ENCODE peak calls at places on chromosomes 7 and 10, in seven cellular contexts. U is HCT116, F is GM23338, A is GM12878, Q is H1, I is breast epithelium, S is spleen. M is an unnamed sample.

GRCh38 chr10:82768040-82768439 is 893.0 kb downstream of the NRG3 start:
- DNase-seq in F (no peak), Q (no peak), I (no peak), U (no peak), S (no peak), A (no peak), M (no peak)

GRCh38 chr7:6172331-6173295 is 99.8 kb downstream of the CYTH3 start:
- DNase-seq in Q (no peak), A (no peak), I (no peak), U (no peak), S (no peak), F (no peak), M (no peak)

GRCh38 chr10:48517911-48518321 is 87.0 kb downstream of the ARHGAP22 start:
- DNase-seq in U (no peak), F (no peak), I (no peak), S (peak), Q (no peak), A (no peak), M (no peak)

GRCh38 chr7:44100458-44101303 is 3.5 kb upstream of the AEBP1 start:
- DNase-seq in I (no peak), Q (no peak), U (no peak), F (no peak), A (no peak), S (peak), M (no peak)

GRCh38 chr10:47165711-47166404 is 134.1 kb upstream of the GDF10 start:
- DNase-seq in Q (no peak), U (no peak), A (no peak), I (peak), S (peak), F (no peak), M (peak)

GRCh38 chr10:131135716-131136115 is 175.8 kb downstream of the TCERG1L start:
- DNase-seq in Q (no peak), A (no peak), S (no peak), U (no peak), F (no peak), I (no peak), M (no peak)

GRCh38 chr10:132420469-132421376 is 23.7 kb downstream of the PWWP2B start:
- DNase-seq in Q (no peak), A (no peak), S (peak), U (no peak), F (no peak), I (no peak), M (no peak)

GRCh38 chr7:18086165-18087030 is 58.8 kb upstream of the PRPS1L1 start:
- DNase-seq in Q (no peak), F (peak), A (no peak), I (no peak), S (peak), U (no peak), M (peak)

GRCh38 chr10:96271017-96271815 is at the start of gene BLNK:
- DNase-seq in Q (no peak), I (peak), A (peak), F (no peak), S (peak), U (no peak), M (no peak)

GRCh38 chr10:132001238-132001977 is 19.7 kb upstream of the BNIP3 start:
- DNase-seq in Q (no peak), S (no peak), I (no peak), F (peak), A (no peak), U (no peak), M (no peak)

GRCh38 chr7:85447004-85447403 is 260.1 kb upstream of the SEMA3D start:
- DNase-seq in F (no peak), U (no peak), Q (no peak), I (no peak), A (no peak), S (no peak), M (no peak)

GRCh38 chr10:35576730-35577129 is 28.4 kb upstream of the GJD4 start:
- DNase-seq in U (no peak), S (no peak), I (no peak), A (no peak), Q (no peak), F (no peak), M (no peak)

GRCh38 chr7:30739691-30740090 is 12.2 kb upstream of the INMT start:
- DNase-seq in Q (no peak), A (no peak), S (no peak), F (no peak), I (no peak), U (no peak), M (no peak)

GRCh38 chr7:30741289-30741688 is 10.6 kb upstream of the INMT start:
- DNase-seq in A (no peak), I (no peak), Q (no peak), F (no peak), S (no peak), U (no peak), M (no peak)

GRCh38 chr7:30738026-30738915 is 13.7 kb upstream of the INMT start:
- DNase-seq in F (no peak), U (no peak), A (no peak), I (no peak), Q (no peak), S (no peak), M (no peak)

GRCh38 chr7:30743371-30744074 is 8.4 kb upstream of the INMT start:
- DNase-seq in S (no peak), Q (no peak), A (no peak), I (no peak), U (no peak), F (no peak), M (no peak)

DNA sequence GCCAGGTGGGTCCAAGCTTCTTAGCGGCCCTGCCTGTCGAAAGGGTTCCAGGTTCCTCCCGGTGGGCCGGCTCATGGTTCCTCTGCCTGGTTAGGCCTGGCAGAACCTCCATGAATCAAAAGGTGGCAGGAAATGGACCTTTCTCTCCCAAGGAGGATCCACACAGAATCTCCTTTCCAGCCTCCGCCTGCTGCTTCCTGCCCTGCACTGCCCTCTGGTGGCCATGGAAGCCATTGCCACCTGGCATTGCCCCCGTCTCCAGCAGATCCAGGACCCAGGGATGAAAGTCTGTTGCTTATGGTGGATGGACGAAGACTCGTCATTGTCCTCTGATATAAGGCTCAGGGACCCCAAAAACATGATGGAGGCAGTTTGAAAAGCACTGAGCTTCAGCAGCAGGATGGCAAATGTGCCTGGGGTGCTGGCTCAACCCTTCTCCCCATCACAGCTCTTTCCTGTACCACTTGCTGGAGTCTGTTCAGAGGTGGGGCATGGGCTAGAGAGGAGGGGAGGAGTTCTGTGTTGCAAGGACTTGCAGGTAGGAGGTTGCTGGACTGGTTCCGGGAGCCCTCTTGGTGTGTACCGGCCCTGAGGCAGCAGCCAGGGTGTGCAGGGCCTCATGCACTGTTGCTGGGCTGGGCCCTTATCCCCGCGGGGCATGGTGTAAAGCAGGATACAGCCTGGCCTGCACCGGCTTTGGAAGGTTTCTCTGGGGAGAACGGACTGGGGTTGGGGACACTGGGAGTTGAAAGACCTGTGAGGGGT is 11.3 kb upstream of the INMT start:
- DNase-seq in A (no peak), U (peak), I (peak), F (peak), S (peak), Q (no peak), M (peak)
- TF ChIP-seq POLR2AphosphoS5 in A (no peak), U (no peak), I (peak), F (no peak), S (peak), Q (no peak), M (no peak)

GRCh38 chr7:29353810-29354209 is 159.2 kb downstream of the CHN2 start:
- DNase-seq in Q (no peak), S (no peak), U (no peak), I (no peak), A (no peak), F (no peak), M (no peak)

GRCh38 chr7:29355388-29355787 is 160.8 kb downstream of the CHN2 start:
- DNase-seq in I (no peak), F (no peak), A (no peak), Q (no peak), U (no peak), S (no peak), M (no peak)

GRCh38 chr7:29350351-29350750 is 155.8 kb downstream of the CHN2 start:
- DNase-seq in F (no peak), A (no peak), U (no peak), I (no peak), Q (no peak), S (no peak), M (no peak)

GRCh38 chr7:29349362-29349761 is 154.8 kb downstream of the CHN2 start:
- DNase-seq in S (no peak), F (no peak), U (no peak), A (no peak), Q (no peak), I (no peak), M (no peak)

GRCh38 chr7:29352041-29352440 is 157.5 kb downstream of the CHN2 start:
- DNase-seq in S (no peak), Q (no peak), I (no peak), U (no peak), F (no peak), A (no peak), M (no peak)
- TF ChIP-seq POLR2AphosphoS5 in S (no peak), Q (no peak), I (no peak), U (no peak), F (no peak), A (no peak), M (no peak)

GRCh38 chr10:86733260-86733671 is 23.2 kb upstream of the BMPR1A start:
- DNase-seq in F (no peak), A (no peak), U (no peak), I (no peak), S (no peak), Q (no peak), M (no peak)
- TF ChIP-seq POLR2AphosphoS5 in F (no peak), A (no peak), U (no peak), I (no peak), S (no peak), Q (no peak), M (no peak)

GRCh38 chr7:101941481-101942383 is 124.3 kb downstream of the CUX1 start:
- DNase-seq in I (no peak), A (no peak), Q (no peak), F (no peak), U (peak), S (no peak), M (peak)
- TF ChIP-seq POLR2AphosphoS5 in I (no peak), A (no peak), Q (no peak), F (no peak), U (peak), S (no peak), M (no peak)

GRCh38 chr7:8215648-8216047 is 46.3 kb downstream of the ICA1 start:
- DNase-seq in A (no peak), U (no peak), F (no peak), S (no peak), I (no peak), Q (no peak), M (no peak)

GRCh38 chr7:8213381-8213780 is 48.6 kb downstream of the ICA1 start:
- DNase-seq in S (no peak), U (no peak), I (no peak), F (no peak), Q (no peak), A (no peak), M (no peak)

GRCh38 chr7:8216291-8216690 is 45.7 kb downstream of the ICA1 start:
- DNase-seq in U (no peak), I (no peak), F (no peak), S (no peak), Q (no peak), A (no peak), M (no peak)

GRCh38 chr7:8212638-8213037 is 49.3 kb downstream of the ICA1 start:
- DNase-seq in A (no peak), F (no peak), U (no peak), S (peak), Q (no peak), I (no peak), M (no peak)

GRCh38 chr7:8214162-8214897 is 47.6 kb downstream of the ICA1 start:
- DNase-seq in F (no peak), I (no peak), Q (no peak), S (no peak), U (no peak), A (no peak), M (no peak)
- TF ChIP-seq POLR2AphosphoS5 in F (no peak), I (no peak), Q (no peak), S (no peak), U (no peak), A (no peak), M (no peak)

GRCh38 chr7:116271980-116272886 is 61.9 kb downstream of the TES start:
- DNase-seq in I (no peak), A (no peak), F (no peak), Q (no peak), U (peak), S (no peak), M (peak)
- TF ChIP-seq POLR2AphosphoS5 in I (peak), A (no peak), F (no peak), Q (no peak), U (peak), S (no peak), M (peak)

GRCh38 chr10:71621263-71621751 is 98.3 kb downstream of the C10orf105 start:
- DNase-seq in U (no peak), A (no peak), S (no peak), Q (no peak), F (peak), I (peak), M (no peak)
- TF ChIP-seq POLR2AphosphoS5 in U (no peak), A (no peak), S (no peak), Q (no peak), F (no peak), I (peak), M (no peak)

DNA sequence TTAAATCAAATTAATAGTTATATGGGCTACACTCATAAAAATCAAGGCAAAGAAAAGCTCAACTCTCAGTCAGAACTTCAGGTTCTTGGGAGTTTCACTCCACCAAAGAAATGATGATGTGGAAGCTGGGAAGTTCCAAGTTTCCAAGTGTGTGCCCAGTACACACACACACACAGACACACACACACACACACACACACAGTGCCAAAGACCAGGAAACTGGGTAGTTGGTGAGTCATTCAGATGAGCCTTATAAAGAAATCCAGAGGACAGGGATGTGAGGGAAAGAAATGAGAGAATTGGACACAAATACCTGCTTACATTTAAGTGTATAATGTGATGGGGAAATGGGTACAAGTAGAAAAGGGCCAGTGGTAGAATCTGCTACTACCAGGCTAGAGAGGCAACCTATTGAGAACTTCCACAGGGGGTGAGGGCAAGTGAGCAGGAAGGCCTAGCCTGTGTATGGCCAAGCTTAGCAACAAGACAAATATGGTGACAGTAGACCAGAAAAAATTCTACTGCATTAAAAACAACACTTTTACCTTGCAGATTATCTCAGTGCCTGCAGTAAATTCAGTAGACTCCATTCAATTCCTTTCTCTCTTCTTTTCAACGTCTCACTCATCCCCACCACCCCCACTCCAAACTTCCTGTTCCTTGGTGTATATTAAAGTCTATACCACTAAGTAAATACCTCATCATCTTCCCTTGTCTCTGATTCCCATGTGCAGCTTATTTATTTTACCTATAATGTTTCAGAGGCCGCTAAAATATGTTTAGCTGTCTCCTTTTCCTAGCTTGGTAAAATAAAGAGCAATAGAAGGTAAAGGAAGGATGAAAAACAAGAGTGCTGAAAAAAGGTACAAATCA is 95.0 kb downstream of the CABCOCO1 start:
- DNase-seq in I (peak), F (no peak), Q (no peak), S (no peak), A (no peak), U (no peak), M (peak)
- TF ChIP-seq POLR2AphosphoS5 in I (no peak), F (no peak), Q (no peak), S (no peak), A (no peak), U (no peak), M (no peak)

M was measured in endothelial cell of umbilical vein.